ENCODE peak calls at places on chromosomes 3 and 15, in five cellular contexts. Z is activated CD4-positive, alpha-beta T cell treated with anti-CD3 and anti-CD28 coated beads for 36 hours; S is upper lobe of right lung; T is kidney tubule cell; G is activated T-cell treated with anti-CD3 and anti-CD28 coated beads, Interleukin-2, amount 50 U/mL, for 72 hours. H is an unnamed sample.

GRCh38 chr3:122697952-122698625 is 17.4 kb downstream of the PARP14 start:
- DNase-seq in S (no peak), T (peak; percentile 82), G (no peak), Z (peak; percentile 12), H (no peak)

GRCh38 chr3:123089611-123090301 is 22.9 kb downstream of the PDIA5 start:
- DNase-seq in Z (no peak), G (no peak), S (peak; percentile 83), T (peak; percentile 66), H (no peak)

GRCh38 chr3:71150293-71150954 is 433.1 kb downstream of the FOXP1 start:
- DNase-seq in S (no peak), T (no peak), G (no peak), Z (no peak), H (no peak)

GRCh38 chr3:14436954-14437281 is 34.5 kb downstream of the SLC6A6 start:
- DNase-seq in S (no peak), Z (no peak), G (no peak), T (no peak), H (no peak)

GRCh38 chr3:188157971-188158370 is 4.0 kb downstream of the LPP start:
- DNase-seq in S (no peak), G (no peak), T (no peak), Z (no peak), H (no peak)

GRCh38 chr15:65163041-65163440 is 22.1 kb downstream of the CLPX start:
- DNase-seq in Z (no peak), T (peak; percentile 26), S (no peak), G (no peak), H (no peak)

GRCh38 chr15:39591141-39591895 is 10.4 kb downstream of the THBS1 start:
- DNase-seq in T (peak; percentile 31), S (no peak), Z (no peak), G (no peak), H (no peak)

GRCh38 chr3:138818175-138818574 is 16.6 kb downstream of the PIK3CB start:
- DNase-seq in S (no peak), Z (no peak), G (no peak), T (peak; percentile 22), H (no peak)

GRCh38 chr3:124256156-124256555 is 264.2 kb upstream of the ROPN1 start:
- DNase-seq in T (no peak), S (no peak), Z (no peak), G (no peak), H (no peak)

GRCh38 chr15:41438206-41438605 is 21.3 kb downstream of the RTF1 start:
- DNase-seq in S (no peak), Z (no peak), G (no peak), T (no peak), H (no peak)

GRCh38 chr3:188974856-188975611 is 196.7 kb upstream of the TPRG1 start:
- DNase-seq in G (peak; percentile 27), T (no peak), S (no peak), Z (peak; percentile 14), H (no peak)

GRCh38 chr3:156264771-156265170 is 144.4 kb downstream of the KCNAB1 start:
- DNase-seq in S (no peak), G (no peak), Z (no peak), T (no peak), H (no peak)

GRCh38 chr15:85380217-85380859 is at the start of gene AKAP13:
- DNase-seq in G (peak; percentile 92), Z (peak; percentile 97), T (peak; percentile 100), S (peak; percentile 99), H (peak; percentile 76)

GRCh38 chr3:99875573-99875924 is 57.9 kb downstream of the CMSS1 start:
- DNase-seq in Z (no peak), S (no peak), G (no peak), T (peak; percentile 52), H (no peak)